ENCODE peak calls at places on chromosomes 2 and 18, in nine cellular contexts. Y is fibroblast of gingiva, G is GM12891, P is H9, H is adrenal gland, U is T-helper 2 cell, N is Calu3, K is epithelial cell of esophagus, A is kidney glomerular epithelial cell. O is an unnamed sample.

GRCh38 chr2:227464356-227464755 is 7.6 kb upstream of the AGFG1 start:
- DNase-seq in Y (no peak), A (no peak), H (no peak), G (no peak), P (no peak), N (no peak), U (no peak), K (no peak), O (no peak)

GRCh38 chr2:196068271-196069209 is at the start of gene DNAH7:
- DNase-seq in K (peak; percentile 83), Y (peak; percentile 87), P (peak; percentile 90), U (peak; percentile 94), N (peak; percentile 90), G (peak; percentile 72), H (peak; percentile 90), A (peak; percentile 82), O (peak; percentile 94)

GRCh38 chr2:157596992-157597681 is 31.5 kb downstream of the ACVR1C start:
- DNase-seq in A (peak; percentile 2), H (no peak), U (peak; percentile 17), Y (peak; percentile 14), K (peak; percentile 32), N (peak; percentile 73), G (peak; percentile 31), P (peak; percentile 80), O (no peak)

GRCh38 chr2:25700221-25700660 is 26.9 kb upstream of the DTNB start:
- DNase-seq in Y (peak; percentile 34), P (peak; percentile 39), H (peak; percentile 28), K (peak; percentile 63), U (no peak), G (peak; percentile 37), A (peak; percentile 20), N (peak; percentile 65), O (no peak)

GRCh38 chr2:126936219-126936618 is 37.5 kb downstream of the TEX51 start:
- DNase-seq in N (no peak), P (no peak), H (no peak), Y (no peak), K (no peak), A (no peak), G (no peak), U (no peak), O (no peak)

GRCh38 chr18:67742954-67743353 is 226.4 kb upstream of the DSEL start:
- DNase-seq in K (peak; percentile 17), H (no peak), U (no peak), P (no peak), N (no peak), A (no peak), G (no peak), Y (peak; percentile 54), O (no peak)

GRCh38 chr18:56568986-56569385 is 69.4 kb downstream of the TXNL1 start:
- DNase-seq in N (no peak), U (no peak), A (no peak), Y (peak; percentile 68), H (no peak), K (no peak), P (no peak), G (no peak), O (no peak)

GRCh38 chr18:23067236-23067635 is 68.0 kb upstream of the CABLES1 start:
- DNase-seq in P (no peak), Y (peak; percentile 71), N (no peak), A (no peak), U (no peak), H (no peak), G (no peak), K (peak; percentile 14), O (no peak)

GRCh38 chr18:75958683-75959082 is 531.2 kb upstream of the SMIM21 start:
- DNase-seq in N (no peak), G (no peak), U (no peak), H (no peak), K (no peak), P (no peak), A (no peak), Y (no peak), O (no peak)

GRCh38 chr2:25257032-25257455 is 84.7 kb downstream of the DNMT3A start:
- DNase-seq in P (no peak), Y (no peak), H (no peak), A (no peak), K (no peak), G (no peak), U (no peak), N (no peak), O (no peak)

GRCh38 chr2:204964413-204964812 is 419.1 kb downstream of the PARD3B start:
- DNase-seq in G (no peak), K (no peak), N (no peak), U (no peak), H (no peak), P (no peak), A (no peak), Y (no peak), O (no peak)

GRCh38 chr2:5560981-5561380 is 131.2 kb upstream of the SOX11 start:
- DNase-seq in Y (no peak), K (no peak), G (no peak), H (no peak), N (no peak), P (no peak), U (no peak), A (peak; percentile 96), O (no peak)

GRCh38 chr2:47007221-47007825 is 91.7 kb upstream of the MCFD2 start:
- DNase-seq in H (no peak), N (no peak), K (no peak), P (no peak), Y (no peak), U (no peak), G (no peak), A (no peak), O (peak; percentile 71)

GRCh38 chr2:85680707-85681353 is 12.8 kb upstream of the SFTPB start:
- DNase-seq in G (no peak), N (no peak), U (no peak), K (no peak), A (peak; percentile 25), Y (no peak), H (no peak), P (no peak), O (peak; percentile 36)

GRCh38 chr2:83168377-83168776 is 1290.7 kb downstream of the SUCLG1 start:
- DNase-seq in U (no peak), Y (no peak), H (no peak), N (no peak), P (no peak), A (no peak), K (no peak), G (no peak), O (no peak)

GRCh38 chr18:70337139-70337972 is 48.5 kb downstream of the SOCS6 start:
- DNase-seq in G (no peak), K (peak; percentile 98), Y (peak; percentile 75), H (peak; percentile 46), U (no peak), P (peak; percentile 69), A (peak; percentile 87), N (peak; percentile 63), O (no peak)

GRCh38 chr18:58863539-58864145 is 1.0 kb upstream of the ZNF532 start:
- DNase-seq in N (peak; percentile 61), G (peak; percentile 44), P (no peak), H (peak; percentile 53), A (no peak), K (peak; percentile 50), U (peak; percentile 9), Y (peak; percentile 59), O (no peak)

GRCh38 chr18:6174983-6175382 is 239.7 kb downstream of the L3MBTL4 start:
- DNase-seq in K (no peak), N (no peak), G (no peak), A (no peak), U (no peak), H (no peak), Y (no peak), P (no peak), O (no peak)

GRCh38 chr18:50989711-50990110 is 21.9 kb downstream of the ELAC1 start:
- DNase-seq in Y (no peak), U (no peak), G (no peak), H (no peak), P (no peak), N (no peak), A (no peak), K (no peak), O (no peak)